ENCODE peak calls at places on chromosome 17, in four cellular contexts. Y is IMR-90, Q is K562, M is GM12878. I is an unnamed sample.

GRCh38 chr17:75922963-75923874 is 17.6 kb downstream of the FBF1 start:
- DNase-seq in Y (no peak), Q (no peak), M (no peak), I (no peak)

GRCh38 chr17:21368545-21369246 is 7.5 kb upstream of the KCNJ12 start:
- DNase-seq in Y (no peak), Q (no peak), M (no peak), I (no peak)

GRCh38 chr17:47895254-47895855 is 681 bp upstream of the SP2 start:
- DNase-seq in Y (peak; percentile 17), Q (no peak), M (no peak), I (no peak)

GRCh38 chr17:43536236-43537088 is 9.7 kb downstream of the ETV4 start:
- DNase-seq in Y (peak; percentile 71), Q (peak; percentile 51), M (no peak), I (no peak)

GRCh38 chr17:17042851-17043667 is 802 bp downstream of the MPRIP start:
- DNase-seq in Y (peak; percentile 66), Q (no peak), M (no peak), I (peak; percentile 64)

GRCh38 chr17:9987779-9988585 is 82.9 kb upstream of the RCVRN start:
- DNase-seq in Y (peak; percentile 21), Q (peak; percentile 54), M (no peak), I (no peak)

GRCh38 chr17:35212668-35213067 is 18.5 kb upstream of the SLC35G3 start:
- DNase-seq in Y (no peak), Q (no peak), M (no peak), I (no peak)

GRCh38 chr17:12973496-12974318 is 44.1 kb downstream of the ELAC2 start:
- DNase-seq in Y (no peak), Q (no peak), M (no peak), I (no peak)

GRCh38 chr17:39736319-39737165 is 1.2 kb upstream of the GRB7 start:
- DNase-seq in Y (no peak), Q (peak; percentile 73), M (no peak), I (no peak)

GRCh38 chr17:17305282-17305801 is 2.2 kb downstream of the NT5M start:
- DNase-seq in Y (no peak), Q (peak; percentile 66), M (peak; percentile 50), I (no peak)

GRCh38 chr17:57471941-57472368 is 215.6 kb downstream of the MSI2 start:
- DNase-seq in Y (no peak), Q (no peak), M (no peak), I (no peak)

GRCh38 chr17:48131216-48131824 is 23.8 kb downstream of the SNX11 start:
- DNase-seq in Y (peak; percentile 66), Q (peak; percentile 74), M (no peak), I (peak; percentile 63)

GRCh38 chr17:4483012-4483840 is 15.5 kb upstream of the SPNS2 start:
- DNase-seq in Y (no peak), Q (no peak), M (no peak), I (no peak)

GRCh38 chr17:27066315-27066714 is 227.6 kb upstream of the WSB1 start:
- DNase-seq in Y (no peak), Q (no peak), M (no peak), I (no peak)

GRCh38 chr17:37176683-37177082 is 199.1 kb upstream of the C17orf78 start:
- DNase-seq in Y (peak; percentile 55), Q (no peak), M (no peak), I (peak; percentile 11)

GRCh38 chr17:75468311-75468754 is 11.9 kb downstream of the TMEM94 start:
- DNase-seq in Y (no peak), Q (no peak), M (no peak), I (no peak)

GRCh38 chr17:3815122-3815521 is 14.1 kb upstream of the ITGAE start:
- DNase-seq in Y (no peak), Q (no peak), M (no peak), I (no peak)

GRCh38 chr17:69335018-69335417 is 8.1 kb upstream of the ABCA5 start:
- DNase-seq in Y (peak; percentile 60), Q (peak; percentile 29), M (no peak), I (peak; percentile 46)

GRCh38 chr17:7634384-7634783 is 4.4 kb downstream of the SHBG start:
- DNase-seq in Y (peak; percentile 41), Q (peak; percentile 79), M (no peak), I (peak; percentile 51)

GRCh38 chr17:81976332-81977210 is 858 bp upstream of the ASPSCR1 start:
- DNase-seq in Y (no peak), Q (peak; percentile 32), M (no peak), I (peak; percentile 18)

GRCh38 chr17:7835818-7836595 is 2.0 kb downstream of the KDM6B start:
- DNase-seq in Y (peak; percentile 58), Q (no peak), M (no peak), I (peak; percentile 60)

GRCh38 chr17:50239913-50240312 is 34.4 kb upstream of the TMEM92 start:
- DNase-seq in Y (no peak), Q (no peak), M (no peak), I (no peak)

GRCh38 chr17:49015924-49016774 is 19.0 kb downstream of the IGF2BP1 start:
- DNase-seq in Y (peak; percentile 20), Q (no peak), M (no peak), I (peak; percentile 47)

GRCh38 chr17:40563371-40564052 is 1.8 kb downstream of the CCR7 start:
- DNase-seq in Y (no peak), Q (no peak), M (no peak), I (no peak)

GRCh38 chr17:34464812-34465211 is 101.8 kb upstream of the CCL1 start:
- DNase-seq in Y (no peak), Q (no peak), M (no peak), I (no peak)

GRCh38 chr17:4444782-4445473 is 11.2 kb downstream of the SPNS3 start:
- DNase-seq in Y (no peak), Q (no peak), M (no peak), I (no peak)

GRCh38 chr17:33639103-33639991 is 346.3 kb upstream of the ASIC2 start:
- DNase-seq in Y (no peak), Q (no peak), M (no peak), I (no peak)

GRCh38 chr17:80691784-80692183 is 147.1 kb downstream of the RPTOR start:
- DNase-seq in Y (no peak), Q (no peak), M (no peak), I (no peak)

GRCh38 chr17:34703533-34703932 is 124.2 kb downstream of the TMEM132E start:
- DNase-seq in Y (peak; percentile 43), Q (peak; percentile 50), M (no peak), I (peak; percentile 24)

GRCh38 chr17:45131616-45132301 is 556 bp downstream of the PLCD3 start:
- DNase-seq in Y (no peak), Q (peak; percentile 68), M (no peak), I (peak; percentile 49)
- TF ChIP-seq FOS in Y (no peak), Q (no peak), M (no peak), I (no peak)

DNA sequence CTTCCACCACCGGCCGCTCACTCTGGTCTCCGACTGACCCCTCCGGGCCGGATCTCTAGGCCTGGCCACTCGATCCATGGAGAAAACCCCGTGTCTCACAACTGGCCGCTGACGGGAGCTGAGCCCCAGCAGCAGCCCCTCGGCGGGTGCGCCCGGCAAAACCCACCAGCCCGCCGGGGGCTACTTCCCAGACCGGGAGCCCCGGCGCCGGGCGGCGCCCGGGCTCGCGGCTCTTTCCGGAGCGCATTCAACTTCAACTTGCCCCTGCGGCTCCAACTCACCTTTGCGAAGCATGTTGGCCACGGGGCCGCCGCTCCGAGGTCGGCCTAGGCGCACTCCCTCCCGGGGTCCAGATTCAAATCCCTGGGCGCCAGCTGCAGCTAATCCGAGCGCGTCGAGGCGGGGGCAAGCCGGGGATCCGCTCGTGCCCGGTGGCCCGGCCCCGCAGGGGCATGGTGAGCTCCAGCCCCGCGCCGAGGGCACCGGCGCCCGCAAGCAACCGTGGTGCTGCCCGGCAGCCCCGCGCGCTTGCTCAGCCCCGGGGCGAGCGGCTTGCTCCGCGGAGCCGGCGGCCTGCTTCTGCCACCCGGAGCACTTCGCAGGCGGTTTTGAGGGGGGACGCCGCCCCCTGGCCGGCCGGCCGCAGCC is 438 bp downstream of the RTN4RL1 start:
- DNase-seq in Y (no peak), Q (no peak), M (no peak), I (no peak)
- H3K4me1 ChIP-seq in Y (peaks cover 1% of the 10 kb centered on the region), Q (peaks cover 6% of the 10 kb centered on the region), M (peaks cover 4% of the 10 kb centered on the region), I (peaks cover 18% of the 10 kb centered on the region)

GRCh38 chr17:15023589-15023988 is 241.5 kb downstream of the PMP22 start:
- DNase-seq in Y (no peak), Q (peak; percentile 15), M (no peak), I (no peak)
- TF ChIP-seq FOS in Y (no peak), Q (no peak), M (no peak), I (no peak)

DNA sequence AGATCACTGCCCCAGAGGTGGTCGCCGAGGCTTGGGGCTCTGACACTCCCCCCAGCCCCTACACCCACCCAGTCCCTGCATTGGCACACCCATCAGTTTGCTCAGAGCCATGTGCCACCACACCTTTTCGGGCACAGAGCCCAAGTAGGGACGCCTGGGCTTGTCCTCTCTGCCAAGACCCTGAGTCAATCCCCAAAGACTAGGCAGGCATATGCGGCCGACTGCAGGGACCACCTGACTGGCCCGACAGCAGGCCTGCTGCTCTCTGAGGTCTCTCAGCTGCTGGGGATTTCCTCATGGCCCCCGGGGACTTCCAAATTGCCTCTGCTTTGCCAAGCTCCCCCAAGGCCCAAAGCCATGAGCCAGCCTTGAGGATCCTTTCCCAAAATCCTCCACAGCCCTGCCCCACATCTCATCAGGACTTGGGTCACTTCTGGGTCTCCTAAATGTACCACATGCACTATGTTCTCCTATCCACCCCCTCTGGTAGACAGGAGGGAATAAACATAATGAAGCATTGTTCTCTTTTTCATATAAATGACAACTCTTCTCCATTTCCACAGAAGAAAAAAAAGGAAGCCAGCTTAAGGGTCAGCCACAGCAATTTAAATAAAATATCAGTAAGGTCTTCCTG is 30.6 kb downstream of the MYO18A start:
- DNase-seq in Y (peak; percentile 36), Q (no peak), M (no peak), I (no peak)
- H3K4me1 ChIP-seq in Y (peaks cover 21% of the 10 kb centered on the region), Q (peaks cover 64% of the 10 kb centered on the region), M (peaks cover 31% of the 10 kb centered on the region), I (peaks cover 21% of the 10 kb centered on the region)

DNA sequence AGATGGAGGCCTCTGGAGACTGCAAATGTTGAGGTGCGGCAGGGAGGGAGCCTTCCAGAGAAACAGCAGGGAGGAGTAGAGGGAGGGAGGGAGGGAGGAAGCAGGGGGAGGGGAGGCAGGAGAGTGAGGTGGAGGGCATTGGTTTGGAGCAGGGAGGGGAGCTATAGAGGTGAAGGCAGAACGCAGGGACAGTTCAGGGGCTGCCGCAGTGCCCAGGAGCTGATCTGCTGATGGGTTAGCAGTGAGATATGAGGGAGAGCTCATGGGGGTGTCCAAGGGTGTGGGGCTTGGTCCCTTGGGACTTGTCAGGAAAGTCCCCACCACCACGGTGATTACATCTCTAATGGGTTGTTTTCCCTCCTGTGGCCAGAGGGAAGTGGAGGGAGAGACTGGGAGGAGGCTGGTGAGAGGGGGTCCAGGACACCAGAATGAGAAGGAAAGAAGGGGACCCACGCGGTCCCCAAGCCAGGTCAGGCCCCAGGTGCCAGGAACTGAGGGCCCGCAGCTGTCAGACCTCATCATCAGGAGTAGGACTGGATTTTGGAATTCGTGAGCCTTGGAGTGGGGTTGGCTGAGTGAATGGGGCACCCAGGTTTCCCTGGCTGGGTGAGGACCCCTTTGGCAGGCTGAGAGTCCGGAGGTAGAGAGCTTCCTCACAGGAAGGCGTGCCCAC is 11.2 kb downstream of the CA4 start:
- DNase-seq in Y (no peak), Q (no peak), M (no peak), I (no peak)
- TF ChIP-seq FOS in Y (no peak), Q (no peak), M (no peak), I (no peak)

DNA sequence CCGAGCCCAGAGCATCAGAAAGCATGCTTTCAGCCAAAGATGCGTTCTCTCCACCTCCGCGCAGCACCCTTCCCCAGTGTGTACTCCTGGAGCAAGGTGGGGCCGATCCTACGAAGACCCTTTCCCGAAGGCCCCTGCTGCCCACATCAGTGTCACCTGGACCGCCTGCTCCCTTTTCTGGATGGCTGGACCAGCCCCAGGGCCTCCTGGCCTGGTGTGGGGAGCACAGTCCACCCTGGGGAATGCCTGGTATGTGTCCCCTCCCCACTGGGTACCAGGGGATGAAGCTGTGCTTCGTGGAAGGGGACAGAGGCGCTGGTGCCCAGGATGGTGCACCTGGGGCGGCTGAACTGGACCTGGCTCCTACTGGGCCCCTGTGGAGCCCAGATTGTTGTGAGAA is 173.8 kb downstream of the SEC14L1 start:
- DNase-seq in Y (no peak), Q (no peak), M (no peak), I (no peak)
- H3K4me1 ChIP-seq in Y (peaks cover 32% of the 10 kb centered on the region), Q (peaks cover 8% of the 10 kb centered on the region), M (peaks cover 16% of the 10 kb centered on the region), I (peaks cover 19% of the 10 kb centered on the region)

I was measured in endothelial cell of umbilical vein.